ENCODE peak calls at places on chromosomes 3 and 15, in eight cellular contexts. E, L, Z, K, A, Q, T and M are unnamed samples.

GRCh38 chr15:80609512-80609946 is 85.6 kb upstream of the ABHD17C start:
- DNase-seq in A (no peak), E (no peak), L (no peak), K (peak; percentile 52), T (no peak), Q (no peak), Z (no peak), M (no peak)

GRCh38 chr3:52670621-52671521 is 14.8 kb downstream of the PBRM1 start:
- DNase-seq in A (no peak), Z (no peak), K (peak; percentile 99), Q (peak; percentile 100), T (peak; percentile 84), L (no peak), E (peak; percentile 99), M (peak; percentile 84)

GRCh38 chr3:118607915-118608820 is 426.5 kb downstream of the IGSF11 start:
- DNase-seq in A (no peak), T (no peak), K (no peak), Q (no peak), Z (no peak), E (no peak), L (no peak), M (no peak)

GRCh38 chr15:31799711-31800321 is 230.5 kb upstream of the CHRNA7 start:
- DNase-seq in E (no peak), A (no peak), T (peak; percentile 23), K (no peak), L (no peak), Q (no peak), Z (no peak), M (no peak)

GRCh38 chr3:23435318-23435717 is 232.2 kb downstream of the UBE2E2 start:
- DNase-seq in E (no peak), Z (no peak), T (no peak), Q (no peak), K (no peak), A (peak; percentile 37), L (no peak), M (no peak)

GRCh38 chr15:101439285-101439919 is 50.1 kb downstream of the PCSK6 start:
- DNase-seq in K (peak; percentile 79), Q (no peak), E (peak; percentile 34), T (peak; percentile 56), L (no peak), Z (no peak), A (peak; percentile 73), M (peak; percentile 34)

GRCh38 chr3:41907330-41908073 is 54.4 kb downstream of the ULK4 start:
- DNase-seq in T (no peak), Z (no peak), E (peak; percentile 21), A (no peak), Q (no peak), K (no peak), L (no peak), M (no peak)

GRCh38 chr15:29050870-29051269 is 165.1 kb downstream of the APBA2 start:
- DNase-seq in Q (no peak), Z (no peak), K (peak; percentile 43), A (no peak), T (no peak), L (no peak), E (peak; percentile 19), M (peak; percentile 57)

GRCh38 chr3:71132995-71133730 is 450.4 kb downstream of the FOXP1 start:
- DNase-seq in A (no peak), E (no peak), K (no peak), T (no peak), Q (peak; percentile 21), L (no peak), Z (no peak), M (no peak)

GRCh38 chr3:83894223-83894622 is 1064.6 kb upstream of the CADM2 start:
- DNase-seq in Z (no peak), Q (no peak), K (no peak), T (no peak), E (no peak), A (no peak), L (no peak), M (no peak)

GRCh38 chr3:60240558-60240957 is 1010.7 kb downstream of the FHIT start:
- DNase-seq in L (no peak), Z (no peak), A (no peak), T (no peak), Q (no peak), K (no peak), E (no peak), M (no peak)

GRCh38 chr15:70569139-70569717 is 194.1 kb downstream of the UACA start:
- DNase-seq in Z (no peak), A (peak; percentile 55), Q (no peak), L (no peak), K (peak; percentile 88), T (peak; percentile 52), E (peak; percentile 82), M (peak; percentile 58)

GRCh38 chr15:61197187-61197586 is 31.9 kb downstream of the RORA start:
- DNase-seq in K (no peak), T (no peak), A (no peak), Z (no peak), Q (no peak), L (no peak), E (no peak), M (no peak)

GRCh38 chr3:48644898-48645760 is 9.9 kb upstream of the SLC26A6 start:
- DNase-seq in K (no peak), Q (no peak), T (no peak), A (no peak), Z (no peak), E (no peak), L (no peak), M (no peak)

GRCh38 chr3:17118771-17119170 is 234.0 kb downstream of the PLCL2 start:
- DNase-seq in Z (no peak), A (no peak), Q (no peak), L (no peak), E (no peak), K (no peak), T (no peak), M (no peak)

GRCh38 chr3:12447075-12447474 is 37.2 kb upstream of the TSEN2 start:
- DNase-seq in Q (no peak), A (no peak), K (no peak), T (no peak), E (no peak), Z (no peak), L (no peak), M (no peak)

GRCh38 chr3:86800116-86800515 is 190.8 kb downstream of the VGLL3 start:
- DNase-seq in K (peak; percentile 54), E (peak; percentile 11), L (no peak), T (peak; percentile 68), A (no peak), Q (no peak), Z (no peak), M (no peak)